ENCODE peak calls at places on chromosome 21, in four cellular contexts. H is PC-9, A is HFF-Myc, F is AG10803. G is an unnamed sample.

GRCh38 chr21:38486221-38486620 is 12.1 kb downstream of the ERG start:
- DNase-seq in A (no peak), H (no peak), F (peak), G (no peak)

GRCh38 chr21:37788503-37788902 is 127.8 kb downstream of the KCNJ6 start:
- DNase-seq in H (no peak), A (no peak), F (no peak), G (no peak)

GRCh38 chr21:34510148-34511142 is 1.6 kb downstream of the KCNE1 start:
- DNase-seq in H (peak), A (no peak), F (peak), G (peak)

GRCh38 chr21:37873655-37874054 is 42.6 kb downstream of the KCNJ6 start:
- DNase-seq in F (no peak), A (no peak), H (no peak), G (no peak)

GRCh38 chr21:29114765-29115164 is 15.7 kb upstream of the MAP3K7CL start:
- DNase-seq in H (peak), F (peak), A (peak), G (no peak)

GRCh38 chr21:44765231-44766013 is 36.2 kb downstream of the UBE2G2 start:
- DNase-seq in A (no peak), H (peak), F (no peak), G (no peak)

GRCh38 chr21:38688068-38688467 is 117.7 kb upstream of the ETS2 start:
- DNase-seq in H (no peak), F (no peak), A (no peak), G (no peak)

GRCh38 chr21:29271927-29272333 is 26.8 kb upstream of the BACH1 start:
- DNase-seq in A (no peak), F (peak), H (no peak), G (no peak)

GRCh38 chr21:45149021-45149420 is 74.6 kb downstream of the ADARB1 start:
- DNase-seq in F (no peak), A (no peak), H (no peak), G (no peak)

GRCh38 chr21:23624281-23624680 is 1983.0 kb downstream of the MRPL39 start:
- DNase-seq in F (no peak), A (no peak), H (no peak), G (no peak)

GRCh38 chr21:40534886-40535285 is 312.1 kb downstream of the DSCAM start:
- DNase-seq in F (no peak), A (no peak), H (no peak), G (no peak)

GRCh38 chr21:25080161-25080560 is 527.1 kb downstream of the MRPL39 start:
- DNase-seq in A (no peak), H (no peak), F (peak), G (no peak)

GRCh38 chr21:34983680-34984086 is 65.4 kb downstream of the RUNX1 start:
- DNase-seq in F (peak), H (no peak), A (no peak), G (peak)

GRCh38 chr21:26659181-26659580 is 86.1 kb upstream of the CYYR1 start:
- DNase-seq in F (no peak), A (peak), H (no peak), G (no peak)

GRCh38 chr21:34737115-34737514 is 68.3 kb downstream of the CLIC6 start:
- DNase-seq in F (peak), A (no peak), H (no peak), G (no peak)

GRCh38 chr21:44710756-44711326 is 531 bp downstream of the TSPEAR start:
- DNase-seq in A (no peak), H (no peak), F (no peak), G (no peak)

GRCh38 chr21:25967566-25968438 is 202.8 kb downstream of the APP start:
- DNase-seq in A (no peak), F (no peak), H (no peak), G (peak)

GRCh38 chr21:37145635-37146111 is 72.6 kb downstream of the TTC3 start:
- DNase-seq in A (no peak), H (no peak), F (no peak), G (no peak)

GRCh38 chr21:41142051-41142795 is 25.7 kb upstream of the BACE2 start:
- DNase-seq in A (peak), H (peak), F (peak), G (no peak)

GRCh38 chr21:26148834-26149354 is 21.7 kb downstream of the APP start:
- DNase-seq in A (no peak), F (peak), H (no peak), G (no peak)

GRCh38 chr21:19565587-19565986 is 1162.0 kb upstream of the TMPRSS15 start:
- DNase-seq in F (no peak), A (no peak), H (no peak), G (no peak)
- TF ChIP-seq CTCF in F (no peak), A (no peak), H (no peak), G (no peak)

GRCh38 chr21:46228345-46229051 is at the start of gene LSS:
- DNase-seq in H (peak), A (peak), F (peak), G (peak)

GRCh38 chr21:46227811-46228344 is 696 bp downstream of the LSS start:
- DNase-seq in H (no peak), F (no peak), A (no peak), G (no peak)

GRCh38 chr21:46226920-46227599 is 1.5 kb downstream of the LSS start:
- DNase-seq in F (peak), H (peak), A (no peak), G (peak)

GRCh38 chr21:46229923-46230260 is 1.3 kb upstream of the LSS start:
- DNase-seq in F (no peak), H (no peak), A (no peak), G (no peak)

DNA sequence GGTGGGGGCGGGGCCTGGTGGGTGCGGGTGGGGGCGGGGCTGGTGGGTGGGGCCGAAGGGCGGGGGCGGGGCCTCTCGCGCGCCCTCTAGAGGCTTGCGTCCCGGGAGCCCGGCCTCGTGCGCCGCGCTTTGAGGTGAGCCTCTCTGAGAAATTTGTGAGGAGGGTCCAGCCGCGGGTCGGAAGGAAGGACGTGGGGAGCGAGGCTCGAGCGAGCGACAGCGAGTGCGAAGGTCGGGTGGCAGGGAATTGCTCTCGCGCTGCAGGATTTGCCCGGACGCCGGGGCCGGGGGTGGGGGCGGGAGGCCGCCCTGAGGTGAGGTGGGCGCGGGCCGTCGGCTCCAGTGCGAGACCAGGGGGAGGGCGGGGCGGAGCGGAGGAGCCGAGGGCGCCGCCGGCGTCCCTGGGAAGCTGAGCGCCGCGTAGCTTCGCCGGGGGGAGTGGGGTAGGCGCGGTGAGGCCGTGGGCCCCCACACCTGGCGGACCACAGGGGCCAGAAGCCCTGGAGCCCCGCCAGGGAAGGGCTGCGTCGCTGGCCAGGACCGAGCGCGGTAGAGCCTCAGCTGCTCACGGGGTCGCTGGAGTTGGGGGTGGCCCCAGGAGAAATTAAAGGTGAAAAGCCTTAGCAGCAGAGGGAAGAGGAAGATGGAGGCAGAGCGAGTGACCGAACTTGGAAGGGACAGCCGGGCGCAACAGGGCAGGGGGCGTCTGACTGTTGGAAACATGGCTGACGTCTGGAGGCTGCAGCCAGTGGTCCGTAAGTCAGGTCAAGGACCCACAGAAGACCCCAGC is 754 bp upstream of the LSS start:
- DNase-seq in H (no peak), A (no peak), F (no peak), G (no peak)
- TF ChIP-seq CTCF in H (peak), A (peak), F (peak), G (peak)

DNA sequence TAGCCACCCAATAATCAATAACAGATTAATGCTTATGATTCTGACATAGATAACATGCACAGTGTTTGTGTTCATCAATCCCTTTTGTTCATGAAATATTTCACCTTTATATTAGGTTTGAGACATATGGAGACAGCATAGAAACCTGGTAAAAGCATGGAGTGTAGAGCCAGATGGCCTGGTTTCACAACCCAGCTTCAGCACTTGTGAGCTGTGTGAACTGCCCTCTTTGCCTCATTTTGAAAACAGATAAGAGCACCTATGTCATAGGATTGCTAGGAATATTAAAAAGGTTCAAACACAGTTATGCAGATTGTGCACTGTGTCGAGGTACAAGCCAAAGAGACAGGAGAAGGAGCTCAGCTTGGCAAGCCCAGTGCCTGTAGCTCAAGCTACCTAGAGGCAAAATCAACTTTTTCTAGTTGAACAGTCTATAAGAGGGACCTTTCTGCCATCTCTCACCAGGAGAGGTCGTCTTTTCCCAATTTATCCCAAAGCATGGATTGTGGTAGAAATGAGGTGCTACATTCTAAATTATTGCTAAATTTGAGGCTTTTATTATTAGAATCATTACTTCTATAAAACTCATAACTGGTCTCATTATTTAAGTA is 5.0 kb downstream of the CHODL start:
- DNase-seq in F (no peak), H (no peak), A (no peak), G (no peak)
- TF ChIP-seq CTCF in F (no peak), H (no peak), A (peak), G (no peak)

GRCh38 chr21:43211085-43212071 is 42.6 kb downstream of the CRYAA start:
- DNase-seq in H (peak), A (no peak), F (no peak), G (no peak)
- TF ChIP-seq CTCF in H (no peak), A (no peak), F (peak), G (no peak)

GRCh38 chr21:42539931-42540343 is 26.3 kb downstream of the SLC37A1 start:
- DNase-seq in F (no peak), A (no peak), H (no peak), G (no peak)
- TF ChIP-seq CTCF in F (no peak), A (no peak), H (no peak), G (no peak)

GRCh38 chr21:36010801-36011200 is 49.5 kb downstream of the SETD4 start:
- DNase-seq in F (peak), A (no peak), H (no peak), G (no peak)

GRCh38 chr21:36005018-36005417 is 55.3 kb downstream of the SETD4 start:
- DNase-seq in H (no peak), A (no peak), F (peak), G (no peak)

GRCh38 chr21:36005879-36006400 is 54.4 kb downstream of the SETD4 start:
- DNase-seq in H (no peak), A (no peak), F (no peak), G (no peak)

GRCh38 chr21:36004441-36004840 is 55.9 kb downstream of the SETD4 start:
- DNase-seq in F (peak), A (no peak), H (no peak), G (no peak)

DNA sequence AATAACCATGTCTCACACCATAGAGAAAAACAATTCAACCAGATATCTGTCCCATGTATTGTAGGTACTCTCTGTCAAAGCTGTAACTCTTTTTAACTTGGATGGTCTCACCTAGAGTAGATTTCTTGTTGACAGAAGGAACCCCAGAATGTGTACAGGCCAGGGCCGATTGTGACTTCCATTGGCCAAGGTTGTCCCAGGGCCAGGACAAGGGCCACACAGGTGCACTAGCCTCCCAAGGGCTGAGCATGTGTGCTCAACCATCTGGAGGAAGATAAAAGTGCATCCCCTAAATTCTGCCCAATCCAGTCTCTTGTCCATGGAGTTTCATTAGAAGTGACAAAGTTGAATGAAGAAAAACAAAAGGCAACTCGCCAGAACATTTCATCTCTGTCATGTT is 51.8 kb downstream of the SETD4 start:
- DNase-seq in F (no peak), A (no peak), H (no peak), G (no peak)
- TF ChIP-seq CTCF in F (no peak), A (no peak), H (no peak), G (no peak)

GRCh38 chr21:15037894-15038293 is 26.9 kb downstream of the NRIP1 start:
- DNase-seq in F (no peak), H (no peak), A (no peak), G (no peak)
- TF ChIP-seq CTCF in F (no peak), H (no peak), A (no peak), G (no peak)

GRCh38 chr21:46326110-46326703 is 2.3 kb downstream of the PCNT start:
- DNase-seq in H (peak), F (no peak), A (no peak), G (no peak)
- TF ChIP-seq CTCF in H (no peak), F (no peak), A (no peak), G (peak)

GRCh38 chr21:33135925-33136324 is 66.0 kb downstream of the OLIG1 start:
- DNase-seq in A (no peak), H (no peak), F (no peak), G (no peak)

GRCh38 chr21:33127154-33127893 is 57.4 kb downstream of the OLIG1 start:
- DNase-seq in A (peak), F (peak), H (peak), G (peak)

GRCh38 chr21:33128538-33128937 is 58.6 kb downstream of the OLIG1 start:
- DNase-seq in A (no peak), H (no peak), F (no peak), G (no peak)

GRCh38 chr21:33133912-33134311 is 64.0 kb downstream of the OLIG1 start:
- DNase-seq in A (no peak), F (no peak), H (no peak), G (no peak)

DNA sequence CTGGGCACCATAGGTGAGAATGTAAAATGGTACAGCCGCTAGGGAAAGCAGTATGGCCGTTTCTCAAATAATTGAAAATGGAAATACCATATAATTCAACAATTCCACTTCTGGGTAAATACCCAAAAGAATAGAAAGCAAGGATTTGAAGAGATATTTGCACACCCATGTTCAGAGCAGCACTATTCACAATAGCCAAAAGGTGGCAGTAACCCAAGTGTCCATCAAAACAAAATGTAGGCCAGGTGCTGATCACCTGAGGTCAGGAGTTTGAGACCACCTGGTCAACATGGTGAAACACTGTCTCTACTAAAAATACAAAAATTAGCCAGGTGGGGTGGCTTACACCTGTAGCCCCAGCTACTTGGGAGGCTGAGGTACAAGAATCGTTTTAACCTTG is 62.1 kb downstream of the OLIG1 start:
- DNase-seq in H (no peak), A (no peak), F (no peak), G (no peak)
- TF ChIP-seq CTCF in H (no peak), A (no peak), F (no peak), G (peak)

G was measured in GM10248.